ENCODE peak calls at places on chromosomes 12 and 14, in six cellular contexts. Z is HepG2, R is K562, S is HCT116, K is upper lobe of left lung, W is GM12878. O is an unnamed sample.

GRCh38 chr14:78425332-78425731 is 255.2 kb downstream of the NRXN3 start:
- ATAC-seq in R (no peak), Z (no peak), K (peak), W (no peak), S (no peak), O (no peak)

GRCh38 chr12:49900371-49900770 is 3.3 kb downstream of the FAIM2 start:
- ATAC-seq in S (no peak), R (no peak), Z (no peak), W (no peak), K (no peak), O (no peak)

GRCh38 chr12:21773799-21774198 is 707 bp downstream of the KCNJ8 start:
- ATAC-seq in S (no peak), W (no peak), R (no peak), Z (no peak), K (peak), O (no peak)

GRCh38 chr14:90740081-90740480 is 76.1 kb downstream of the TTC7B start:
- ATAC-seq in S (no peak), W (no peak), R (no peak), K (no peak), Z (no peak), O (no peak)

GRCh38 chr14:22566845-22567244 is 22.2 kb downstream of the DAD1 start:
- ATAC-seq in W (peak), R (no peak), S (no peak), K (no peak), Z (no peak), O (no peak)

GRCh38 chr12:10601860-10602259 is 11.5 kb downstream of the MAGOHB start:
- ATAC-seq in W (no peak), Z (no peak), S (no peak), R (no peak), K (no peak), O (no peak)

GRCh38 chr14:89493877-89494634 is 77.0 kb upstream of the FOXN3 start:
- ATAC-seq in R (no peak), Z (peak), W (peak), K (no peak), S (no peak), O (no peak)

GRCh38 chr12:47855502-47855901 is 35.8 kb upstream of the HDAC7 start:
- ATAC-seq in W (no peak), S (no peak), R (peak), K (no peak), Z (no peak), O (no peak)

GRCh38 chr12:123063535-123063934 is 83.1 kb downstream of the ARL6IP4 start:
- ATAC-seq in W (peak), S (peak), K (no peak), R (peak), Z (peak), O (no peak)

GRCh38 chr14:69693823-69694729 is 72.9 kb upstream of the SRSF5 start:
- ATAC-seq in Z (peak), S (no peak), K (peak), R (peak), W (peak), O (peak)

GRCh38 chr12:117533687-117534086 is 172.3 kb upstream of the NOS1 start:
- ATAC-seq in R (no peak), K (no peak), W (no peak), Z (no peak), S (no peak), O (no peak)

GRCh38 chr12:116598341-116599284 is 39.4 kb downstream of the MAP1LC3B2 start:
- ATAC-seq in S (no peak), R (peak), W (no peak), K (peak), Z (peak), O (peak)

GRCh38 chr12:81727387-81727786 is 31.8 kb downstream of the PPFIA2 start:
- ATAC-seq in S (no peak), K (no peak), W (no peak), R (no peak), Z (no peak), O (no peak)

GRCh38 chr12:78878866-78879265 is 14.3 kb downstream of the SYT1 start:
- ATAC-seq in Z (no peak), S (peak), W (no peak), R (no peak), K (no peak), O (no peak)

GRCh38 chr12:67721216-67721615 is 72.7 kb downstream of the DYRK2 start:
- ATAC-seq in W (no peak), R (no peak), S (no peak), K (peak), Z (no peak), O (peak)

GRCh38 chr12:15789215-15790171 is at the start of gene EPS8:
- ATAC-seq in K (peak), Z (peak), S (peak), R (no peak), W (peak), O (peak)

GRCh38 chr12:120726961-120727360 is 1.3 kb downstream of the ACADS start:
- ATAC-seq in K (no peak), R (no peak), W (no peak), S (no peak), Z (no peak), O (no peak)

GRCh38 chr14:30243805-30244204 is 315.2 kb upstream of the G2E3 start:
- ATAC-seq in R (no peak), K (no peak), S (no peak), W (no peak), Z (no peak), O (peak)

GRCh38 chr12:110689002-110689600 is at the start of gene HVCN1:
- ATAC-seq in R (peak), Z (peak), W (peak), S (no peak), K (peak), O (peak)

GRCh38 chr12:110165540-110166159 is 41.5 kb downstream of the IFT81 start:
- ATAC-seq in R (no peak), Z (no peak), W (peak), S (no peak), K (no peak), O (no peak)

DNA sequence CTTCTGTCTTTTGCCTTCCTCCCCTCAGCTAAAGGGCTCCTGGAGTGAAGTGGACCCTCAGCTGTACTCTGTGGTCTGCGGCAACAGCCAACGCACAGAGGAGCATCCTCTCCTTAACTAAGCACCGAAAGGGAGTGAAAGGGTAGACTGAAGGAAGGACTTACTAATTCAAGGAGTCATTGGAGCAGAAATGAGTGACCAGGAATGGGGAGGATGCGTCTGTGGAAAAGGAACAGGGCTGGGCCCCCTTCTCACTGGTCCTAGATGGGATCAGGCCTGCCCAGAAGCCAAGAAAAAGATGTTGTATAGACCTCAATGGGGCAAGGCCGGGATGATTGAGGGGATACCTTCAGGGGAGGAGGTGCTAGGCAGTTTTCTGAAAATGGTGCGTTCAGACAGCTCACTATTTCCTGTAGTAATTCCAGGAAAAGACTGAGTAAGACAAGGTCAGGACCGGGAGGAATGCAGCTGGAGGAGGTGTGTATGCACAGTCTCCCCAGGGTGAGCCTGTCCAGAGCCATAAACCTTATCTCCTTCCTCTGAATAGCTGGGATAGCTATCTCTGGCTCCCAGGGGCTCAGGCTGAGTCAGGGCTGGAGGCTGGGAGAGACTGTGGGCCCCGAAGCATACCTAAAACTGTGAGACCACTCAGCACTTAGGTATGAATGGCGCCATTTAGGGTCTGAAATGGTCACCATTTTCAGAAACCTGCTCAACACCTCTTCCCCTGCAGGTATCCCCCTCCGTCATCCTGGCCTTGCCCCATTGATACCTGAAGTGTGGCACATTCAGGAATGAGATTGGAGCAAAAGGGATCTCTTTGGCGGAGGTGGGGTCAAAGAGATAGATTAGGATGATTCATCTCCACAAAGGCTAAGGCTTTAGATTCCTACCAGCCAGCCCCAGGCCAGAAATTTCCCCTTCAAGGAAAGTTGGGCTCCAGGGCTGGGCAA is 20.2 kb upstream of the KRT8 start:
- ATAC-seq in W (no peak), K (no peak), Z (peak), R (peak), S (peak), O (no peak)
- TF ChIP-seq POLR2A in W (no peak), K (no peak), Z (no peak), R (no peak), S (no peak), O (no peak)

GRCh38 chr14:99538275-99538674 is 57.1 kb downstream of the CCNK start:
- ATAC-seq in W (no peak), K (no peak), R (peak), S (peak), Z (peak), O (no peak)

GRCh38 chr14:99538733-99539132 is 57.5 kb downstream of the CCNK start:
- ATAC-seq in W (no peak), Z (no peak), K (no peak), R (no peak), S (no peak), O (no peak)

GRCh38 chr14:99541211-99541610 is 60.0 kb downstream of the CCNK start:
- ATAC-seq in Z (no peak), S (no peak), R (no peak), W (peak), K (no peak), O (no peak)

GRCh38 chr14:99540196-99541032 is 59.2 kb downstream of the CCNK start:
- ATAC-seq in R (no peak), Z (no peak), K (no peak), W (no peak), S (no peak), O (no peak)

GRCh38 chr14:99539503-99539902 is 58.3 kb downstream of the CCNK start:
- ATAC-seq in Z (no peak), R (no peak), K (no peak), W (no peak), S (no peak), O (no peak)
- H3K27ac ChIP-seq in Z (no peak), R (no peak), K (no peak), W (no peak), S (no peak), O (no peak)

GRCh38 chr14:75281691-75282000 is 3.0 kb downstream of the FOS start:
- ATAC-seq in K (no peak), Z (no peak), W (no peak), R (no peak), S (no peak), O (no peak)

GRCh38 chr14:75279739-75280447 is 1.3 kb downstream of the FOS start:
- ATAC-seq in Z (no peak), W (no peak), R (no peak), K (no peak), S (no peak), O (no peak)

GRCh38 chr14:75282166-75282547 is 3.5 kb downstream of the FOS start:
- ATAC-seq in Z (no peak), S (no peak), K (no peak), R (no peak), W (no peak), O (no peak)

GRCh38 chr14:75280448-75280830 is 1.8 kb downstream of the FOS start:
- ATAC-seq in Z (no peak), R (no peak), W (no peak), S (no peak), K (no peak), O (no peak)

DNA sequence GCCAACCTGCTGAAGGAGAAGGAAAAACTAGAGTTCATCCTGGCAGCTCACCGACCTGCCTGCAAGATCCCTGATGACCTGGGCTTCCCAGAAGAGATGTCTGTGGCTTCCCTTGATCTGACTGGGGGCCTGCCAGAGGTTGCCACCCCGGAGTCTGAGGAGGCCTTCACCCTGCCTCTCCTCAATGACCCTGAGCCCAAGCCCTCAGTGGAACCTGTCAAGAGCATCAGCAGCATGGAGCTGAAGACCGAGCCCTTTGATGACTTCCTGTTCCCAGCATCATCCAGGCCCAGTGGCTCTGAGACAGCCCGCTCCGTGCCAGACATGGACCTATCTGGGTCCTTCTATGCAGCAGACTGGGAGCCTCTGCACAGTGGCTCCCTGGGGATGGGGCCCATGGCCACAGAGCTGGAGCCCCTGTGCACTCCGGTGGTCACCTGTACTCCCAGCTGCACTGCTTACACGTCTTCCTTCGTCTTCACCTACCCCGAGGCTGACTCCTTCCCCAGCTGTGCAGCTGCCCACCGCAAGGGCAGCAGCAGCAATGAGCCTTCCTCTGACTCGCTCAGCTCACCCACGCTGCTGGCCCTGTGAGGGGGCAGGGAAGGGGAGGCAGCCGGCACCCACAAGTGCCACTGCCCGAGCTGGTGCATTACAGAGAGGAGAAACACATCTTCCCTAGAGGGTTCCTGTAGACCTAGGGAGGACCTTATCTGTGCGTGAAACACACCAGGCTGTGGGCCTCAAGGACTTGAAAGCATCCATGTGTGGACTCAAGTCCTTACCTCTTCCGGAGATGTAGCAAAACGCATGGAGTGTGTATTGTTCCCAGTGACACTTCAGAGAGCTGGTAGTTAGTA is 2.4 kb downstream of the FOS start:
- ATAC-seq in Z (no peak), W (no peak), R (no peak), K (no peak), S (no peak), O (no peak)
- TF ChIP-seq POLR2AphosphoS5 in Z (no peak), W (no peak), R (peak), K (peak), S (no peak), O (peak)

GRCh38 chr14:73789996-73790581 is 61.5 kb upstream of the PTGR2 start:
- ATAC-seq in Z (no peak), R (no peak), W (no peak), K (peak), S (no peak), O (peak)
- TF ChIP-seq POLR2A in Z (no peak), R (no peak), W (no peak), K (peak), S (no peak), O (peak)

GRCh38 chr12:11672833-11673232 is 23.4 kb downstream of the ETV6 start:
- ATAC-seq in W (no peak), S (no peak), Z (no peak), K (peak), R (no peak), O (no peak)
- H3K27ac ChIP-seq in W (no peak), S (no peak), Z (no peak), K (peak), R (no peak), O (peak)

DNA sequence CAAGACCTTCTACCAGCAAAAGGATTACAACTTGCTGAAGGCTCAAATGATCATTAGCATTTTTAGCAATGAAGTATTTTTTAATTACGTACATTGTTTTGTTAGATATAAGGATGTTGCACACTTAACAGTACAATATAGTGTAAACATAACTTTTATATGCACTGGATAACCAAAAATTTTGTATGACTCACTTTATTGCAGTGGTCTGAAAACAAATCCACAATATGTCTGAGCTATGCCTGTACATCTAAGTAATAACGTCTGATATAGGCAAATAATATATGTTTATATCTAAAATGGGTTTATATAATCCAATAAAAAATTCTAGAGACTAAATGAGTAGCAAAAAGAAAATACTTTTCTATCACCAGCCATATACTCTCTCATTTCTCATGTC is 10.6 kb downstream of the ANKS1B start:
- ATAC-seq in W (no peak), K (no peak), Z (no peak), S (no peak), R (no peak), O (no peak)
- TF ChIP-seq POLR2AphosphoS5 in W (no peak), K (no peak), Z (no peak), S (no peak), R (no peak), O (no peak)

DNA sequence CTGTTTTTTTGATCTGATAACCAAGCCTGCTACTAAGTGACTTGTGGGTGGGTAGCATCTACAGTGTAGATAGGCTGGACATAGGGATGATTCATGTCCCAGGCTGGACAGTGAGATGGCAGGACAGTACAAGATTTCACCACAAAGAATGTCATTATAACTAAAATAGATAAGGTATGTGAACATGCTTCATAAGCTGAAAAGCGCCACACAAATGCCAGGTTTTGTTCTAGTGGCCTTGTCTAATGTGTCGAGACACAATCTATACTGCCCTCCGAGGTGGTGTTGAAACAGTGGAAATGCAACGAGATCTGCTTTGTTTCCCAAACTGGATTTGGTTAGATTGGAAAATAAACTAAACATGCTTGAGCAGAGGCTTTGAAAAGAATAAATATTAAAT is 4.4 kb downstream of the LGALS3 start:
- ATAC-seq in Z (no peak), S (no peak), W (no peak), R (no peak), K (no peak), O (no peak)
- TF ChIP-seq POLR2A in Z (no peak), S (no peak), W (no peak), R (no peak), K (no peak), O (no peak)

DNA sequence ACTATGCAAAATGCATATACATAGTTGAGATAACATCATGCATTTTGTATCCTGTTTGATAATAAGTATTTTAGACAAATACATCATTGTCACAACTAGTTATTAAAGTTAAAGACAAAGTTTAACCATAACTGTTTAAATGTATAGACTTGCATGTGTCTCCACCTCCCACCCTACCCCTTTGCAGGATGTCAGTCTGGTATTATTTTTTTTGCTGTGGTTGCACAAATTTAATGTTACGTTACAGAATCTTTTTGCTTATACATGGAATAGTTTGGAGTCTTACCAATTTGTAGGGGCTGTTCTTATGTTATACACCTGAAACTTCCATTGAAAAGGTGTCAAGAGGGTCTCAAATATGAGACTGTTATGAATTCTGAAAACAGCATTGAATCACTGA is 5.6 kb downstream of the CHST11 start:
- ATAC-seq in R (no peak), K (no peak), S (no peak), Z (no peak), W (no peak), O (no peak)
- H3K27ac ChIP-seq in R (peak), K (peak), S (no peak), Z (no peak), W (peak), O (no peak)

GRCh38 chr12:91690521-91690920 is 455.1 kb downstream of the BTG1 start:
- ATAC-seq in S (no peak), Z (no peak), R (peak), W (no peak), K (no peak), O (no peak)
- TF ChIP-seq POLR2AphosphoS5 in S (no peak), Z (no peak), R (no peak), W (no peak), K (no peak), O (no peak)

GRCh38 chr14:101982621-101983020 is 18.2 kb downstream of the DYNC1H1 start:
- ATAC-seq in W (no peak), R (no peak), S (no peak), Z (no peak), K (no peak), O (no peak)
- TF ChIP-seq POLR2A in W (no peak), R (no peak), S (no peak), Z (no peak), K (no peak), O (no peak)